ENCODE peak calls at places on chromosomes 5 and 9, in ten cellular contexts. T is lung microvascular endothelial cell; F is activated CD8-positive, alpha-beta T cell treated with anti-CD3 and anti-CD28 coated beads, Interleukin-2, amount 10 ng/mL, durations not matched to agents 7 days and 5 days; A is stimulated activated CD8-positive, alpha-beta memory T cell treated with anti-CD3 and anti-CD28 coated beads, Interleukin-12 subunit alpha, Interleukin-12 subunit beta, amount 100 ng/mL, for 1 hour; R is effector memory CD4-positive, alpha-beta T cell; N is activated CD4-positive, alpha-beta T cell treated with anti-CD3 and anti-CD28 coated beads, Interleukin-2, amount 50 U/mL, for 48 hours; Z is progenitor cell of endocrine pancreas; I is tibial artery; X is stimulated activated CD4-positive, alpha-beta T cell treated with anti-CD3 and anti-CD28 coated beads, Interleukin-1b, Interleukin-23, amount 100 ng/mL, for 1 hour; U is sigmoid colon. J is an unnamed sample.
A peak's percentile ranks its signal among the peaks of the same experiment; 100 is the strongest.

GRCh38 chr5:168947212-168947868 is 353.6 kb downstream of the SLIT3 start:
- DNase-seq in T (peak; percentile 55), F (peak; percentile 42), A (no peak), R (no peak), N (peak; percentile 49), Z (peak; percentile 53), I (peak; percentile 37), X (no peak), U (no peak), J (peak; percentile 37)

GRCh38 chr9:114047717-114048116 is 30.4 kb downstream of the AMBP start:
- DNase-seq in T (peak; percentile 54), F (no peak), A (no peak), R (no peak), N (no peak), Z (no peak), I (no peak), X (no peak), U (peak; percentile 19), J (no peak)

GRCh38 chr9:104758974-104759373 is 5.0 kb upstream of the NIPSNAP3B start:
- DNase-seq in T (no peak), F (no peak), A (no peak), R (no peak), N (no peak), Z (no peak), I (no peak), X (no peak), U (no peak), J (peak; percentile 52)

GRCh38 chr9:81116340-81117207 is 572.8 kb downstream of the TLE1 start:
- DNase-seq in T (no peak), F (no peak), A (no peak), R (no peak), N (no peak), Z (no peak), I (no peak), X (no peak), U (no peak), J (no peak)

GRCh38 chr5:156971848-156972525 is 9.0 kb upstream of the TIMD4 start:
- DNase-seq in T (no peak), F (no peak), A (no peak), R (no peak), N (no peak), Z (no peak), I (no peak), X (no peak), U (no peak), J (no peak)

GRCh38 chr9:34387239-34387638 is 10.5 kb upstream of the MYORG start:
- DNase-seq in T (no peak), F (no peak), A (no peak), R (no peak), N (no peak), Z (no peak), I (no peak), X (no peak), U (no peak), J (no peak)

GRCh38 chr9:91034976-91035824 is 233.6 kb downstream of the SYK start:
- DNase-seq in T (no peak), F (no peak), A (no peak), R (no peak), N (no peak), Z (no peak), I (no peak), X (no peak), U (no peak), J (no peak)

GRCh38 chr9:87080512-87081225 is 133.4 kb upstream of the GAS1 start:
- DNase-seq in T (no peak), F (no peak), A (no peak), R (no peak), N (no peak), Z (no peak), I (no peak), X (no peak), U (no peak), J (no peak)

GRCh38 chr5:67221487-67222242 is 25.1 kb upstream of the CD180 start:
- DNase-seq in T (no peak), F (peak; percentile 83), A (no peak), R (peak; percentile 38), N (peak; percentile 35), Z (no peak), I (no peak), X (no peak), U (no peak), J (no peak)

GRCh38 chr5:172886396-172886932 is 52.4 kb downstream of the ERGIC1 start:
- DNase-seq in T (no peak), F (no peak), A (no peak), R (no peak), N (no peak), Z (no peak), I (no peak), X (no peak), U (no peak), J (no peak)

GRCh38 chr9:90611568-90611967 is 31.1 kb downstream of the DIRAS2 start:
- DNase-seq in T (no peak), F (no peak), A (no peak), R (no peak), N (no peak), Z (no peak), I (no peak), X (no peak), U (no peak), J (no peak)

GRCh38 chr9:9950813-9951212 is 662.0 kb downstream of the PTPRD start:
- DNase-seq in T (no peak), F (no peak), A (no peak), R (no peak), N (no peak), Z (no peak), I (no peak), X (no peak), U (no peak), J (no peak)

GRCh38 chr5:172860520-172861443 is 26.7 kb downstream of the ERGIC1 start:
- DNase-seq in T (peak; percentile 93), F (no peak), A (no peak), R (no peak), N (no peak), Z (no peak), I (peak; percentile 94), X (no peak), U (peak; percentile 97), J (no peak)

GRCh38 chr9:100879884-100880283 is 148.6 kb upstream of the PLPPR1 start:
- DNase-seq in T (no peak), F (no peak), A (no peak), R (no peak), N (no peak), Z (no peak), I (no peak), X (no peak), U (no peak), J (no peak)

GRCh38 chr9:129812385-129812784 is 9.4 kb downstream of the TOR1B start:
- DNase-seq in T (no peak), F (no peak), A (no peak), R (no peak), N (no peak), Z (no peak), I (no peak), X (no peak), U (no peak), J (no peak)

GRCh38 chr9:27625751-27626628 is 52.7 kb upstream of the C9orf72 start:
- DNase-seq in T (no peak), F (no peak), A (no peak), R (no peak), N (no peak), Z (no peak), I (no peak), X (no peak), U (no peak), J (no peak)

GRCh38 chr5:12242960-12243888 is 339.0 kb upstream of the CTNND2 start:
- DNase-seq in T (no peak), F (no peak), A (no peak), R (no peak), N (no peak), Z (no peak), I (no peak), X (no peak), U (no peak), J (no peak)

GRCh38 chr5:150001660-150002493 is 1.3 kb downstream of the HMGXB3 start:
- DNase-seq in T (peak; percentile 69), F (peak; percentile 81), A (peak; percentile 32), R (peak; percentile 50), N (peak; percentile 50), Z (no peak), I (peak; percentile 48), X (no peak), U (peak; percentile 64), J (no peak)

GRCh38 chr9:99326112-99326916 is 104.2 kb downstream of the SEC61B start:
- DNase-seq in T (peak; percentile 27), F (no peak), A (no peak), R (no peak), N (no peak), Z (no peak), I (no peak), X (no peak), U (no peak), J (no peak)

GRCh38 chr9:93134740-93135444 is 841 bp upstream of the NINJ1 start:
- DNase-seq in T (no peak), F (no peak), A (no peak), R (no peak), N (no peak), Z (no peak), I (no peak), X (no peak), U (peak; percentile 68), J (peak; percentile 77)

GRCh38 chr9:107942870-107943269 is 453.3 kb upstream of the KLF4 start:
- DNase-seq in T (no peak), F (no peak), A (no peak), R (no peak), N (no peak), Z (no peak), I (no peak), X (no peak), U (no peak), J (no peak)

GRCh38 chr9:132384376-132384775 is 22.3 kb downstream of the TTF1 start:
- DNase-seq in T (no peak), F (no peak), A (no peak), R (no peak), N (no peak), Z (no peak), I (no peak), X (no peak), U (no peak), J (no peak)

GRCh38 chr5:66306105-66306843 is 162.2 kb downstream of the SREK1 start:
- DNase-seq in T (peak; percentile 75), F (peak; percentile 43), A (no peak), R (no peak), N (peak; percentile 19), Z (no peak), I (peak; percentile 52), X (no peak), U (peak; percentile 72), J (no peak)

GRCh38 chr5:72608922-72609321 is 101.7 kb upstream of the ZNF366 start:
- DNase-seq in T (no peak), F (no peak), A (no peak), R (no peak), N (no peak), Z (no peak), I (no peak), X (no peak), U (no peak), J (no peak)

GRCh38 chr5:151585970-151586369 is 5.2 kb downstream of the FAT2 start:
- DNase-seq in T (peak; percentile 3), F (no peak), A (no peak), R (no peak), N (no peak), Z (no peak), I (no peak), X (no peak), U (no peak), J (no peak)

GRCh38 chr5:181217111-181217804 is 5.8 kb upstream of the TRIM41 start:
- DNase-seq in T (peak; percentile 48), F (peak; percentile 68), A (no peak), R (peak; percentile 60), N (peak; percentile 73), Z (peak; percentile 21), I (peak; percentile 51), X (no peak), U (peak; percentile 80), J (no peak)

GRCh38 chr5:119074419-119074818 is 3.5 kb downstream of the DMXL1 start:
- DNase-seq in T (no peak), F (no peak), A (no peak), R (no peak), N (no peak), Z (no peak), I (no peak), X (no peak), U (no peak), J (no peak)

GRCh38 chr5:156597276-156597675 is 252.8 kb upstream of the PPP1R2B start:
- DNase-seq in T (no peak), F (no peak), A (no peak), R (no peak), N (no peak), Z (no peak), I (no peak), X (no peak), U (no peak), J (no peak)

J was measured in NCI-H524 treated with DMSO at 0.1 percent for 48 hours.